ENCODE peak calls at places on chromosomes 5 and 9, in seven cellular contexts. D, K, H, S, J, U and O are unnamed samples.

GRCh38 chr5:172788771-172789686 is 18.0 kb upstream of the DUSP1 start:
- DNase-seq in D (peak; percentile 89), S (peak; percentile 75), K (no peak), H (no peak), U (no peak), J (no peak), O (no peak)

GRCh38 chr5:14721990-14722656 is 57.6 kb downstream of the OTULIN start:
- DNase-seq in S (no peak), U (peak; percentile 8), K (no peak), H (no peak), J (no peak), D (no peak), O (no peak)

GRCh38 chr9:20604561-20604960 is 17.7 kb downstream of the MLLT3 start:
- DNase-seq in H (no peak), K (no peak), U (no peak), D (no peak), J (no peak), S (no peak), O (no peak)

GRCh38 chr5:26986985-26987384 is 51.4 kb downstream of the CDH9 start:
- DNase-seq in K (no peak), S (no peak), H (no peak), U (no peak), D (no peak), J (no peak), O (no peak)

GRCh38 chr9:110131499-110131898 is 76.5 kb downstream of the C9orf152 start:
- DNase-seq in J (no peak), H (no peak), S (no peak), D (no peak), K (no peak), U (peak; percentile 72), O (no peak)

GRCh38 chr5:112867411-112867810 is 6.3 kb downstream of the SRP19 start:
- DNase-seq in U (no peak), H (no peak), S (no peak), J (no peak), K (no peak), D (no peak), O (no peak)

GRCh38 chr5:143102414-143102813 is 301.1 kb downstream of the NR3C1 start:
- DNase-seq in D (peak; percentile 72), K (no peak), S (no peak), J (peak; percentile 70), H (no peak), U (no peak), O (no peak)

GRCh38 chr5:172412724-172413260 is 41.5 kb downstream of the SH3PXD2B start:
- DNase-seq in J (peak; percentile 96), D (peak; percentile 93), S (peak; percentile 88), K (peak; percentile 25), U (peak; percentile 99), H (peak; percentile 65), O (no peak)

GRCh38 chr5:72134226-72134625 is 27.0 kb downstream of the MAP1B start:
- DNase-seq in J (no peak), K (no peak), S (no peak), D (no peak), H (no peak), U (peak; percentile 43), O (no peak)

GRCh38 chr9:74122661-74123060 is 374.5 kb upstream of the RORB start:
- DNase-seq in U (no peak), S (no peak), D (no peak), K (no peak), J (no peak), H (no peak), O (no peak)

GRCh38 chr5:35440409-35440808 is 177.3 kb upstream of the SPEF2 start:
- DNase-seq in U (no peak), S (no peak), K (no peak), H (no peak), J (no peak), D (no peak), O (no peak)

GRCh38 chr9:16377311-16377710 is 493.2 kb downstream of the BNC2 start:
- DNase-seq in U (no peak), K (no peak), J (no peak), H (no peak), S (no peak), D (no peak), O (no peak)

GRCh38 chr9:37398464-37399025 is 24.0 kb upstream of the GRHPR start:
- DNase-seq in K (no peak), U (no peak), H (no peak), J (no peak), S (no peak), D (no peak), O (no peak)

GRCh38 chr5:2867373-2867933 is 116.0 kb upstream of the IRX2 start:
- DNase-seq in U (no peak), H (no peak), D (no peak), J (no peak), K (no peak), S (no peak), O (no peak)

GRCh38 chr9:4048441-4048840 is 251.4 kb downstream of the GLIS3 start:
- DNase-seq in D (no peak), S (no peak), J (no peak), U (peak; percentile 39), K (no peak), H (peak; percentile 7), O (no peak)

GRCh38 chr5:142960309-142960696 is 190.1 kb downstream of the ARHGAP26 start:
- DNase-seq in U (peak; percentile 81), D (no peak), K (no peak), S (no peak), H (peak; percentile 24), J (no peak), O (no peak)

GRCh38 chr5:2442686-2443354 is 308.7 kb downstream of the IRX2 start:
- DNase-seq in J (no peak), H (no peak), D (no peak), U (no peak), K (no peak), S (no peak), O (no peak)

GRCh38 chr5:10469253-10470030 is 27.8 kb downstream of the ROPN1L start:
- DNase-seq in J (no peak), U (peak; percentile 90), S (no peak), D (no peak), H (no peak), K (no peak), O (no peak)

GRCh38 chr9:111271481-111272080 is 58.4 kb downstream of the OR2K2 start:
- DNase-seq in H (no peak), S (no peak), D (no peak), J (no peak), U (peak; percentile 25), K (no peak), O (no peak)

GRCh38 chr9:107447081-107447480 is 42.5 kb downstream of the KLF4 start:
- DNase-seq in U (no peak), K (no peak), J (no peak), S (no peak), H (no peak), D (no peak), O (no peak)

GRCh38 chr9:107443786-107444185 is 45.8 kb downstream of the KLF4 start:
- DNase-seq in H (no peak), S (no peak), U (no peak), J (no peak), D (no peak), K (no peak), O (no peak)

GRCh38 chr9:107446491-107446890 is 43.1 kb downstream of the KLF4 start:
- DNase-seq in S (no peak), U (no peak), D (no peak), J (no peak), H (no peak), K (no peak), O (no peak)

GRCh38 chr9:107447834-107448233 is 41.7 kb downstream of the KLF4 start:
- DNase-seq in S (no peak), U (no peak), J (no peak), K (no peak), D (no peak), H (no peak), O (no peak)
- H3K27ac ChIP-seq in S (no peak overlapping the region), U (no peak overlapping the region), J (no peak overlapping the region), K (no peak overlapping the region), D (no peak overlapping the region), H (no peak overlapping the region), O (no peak overlapping the region)

DNA sequence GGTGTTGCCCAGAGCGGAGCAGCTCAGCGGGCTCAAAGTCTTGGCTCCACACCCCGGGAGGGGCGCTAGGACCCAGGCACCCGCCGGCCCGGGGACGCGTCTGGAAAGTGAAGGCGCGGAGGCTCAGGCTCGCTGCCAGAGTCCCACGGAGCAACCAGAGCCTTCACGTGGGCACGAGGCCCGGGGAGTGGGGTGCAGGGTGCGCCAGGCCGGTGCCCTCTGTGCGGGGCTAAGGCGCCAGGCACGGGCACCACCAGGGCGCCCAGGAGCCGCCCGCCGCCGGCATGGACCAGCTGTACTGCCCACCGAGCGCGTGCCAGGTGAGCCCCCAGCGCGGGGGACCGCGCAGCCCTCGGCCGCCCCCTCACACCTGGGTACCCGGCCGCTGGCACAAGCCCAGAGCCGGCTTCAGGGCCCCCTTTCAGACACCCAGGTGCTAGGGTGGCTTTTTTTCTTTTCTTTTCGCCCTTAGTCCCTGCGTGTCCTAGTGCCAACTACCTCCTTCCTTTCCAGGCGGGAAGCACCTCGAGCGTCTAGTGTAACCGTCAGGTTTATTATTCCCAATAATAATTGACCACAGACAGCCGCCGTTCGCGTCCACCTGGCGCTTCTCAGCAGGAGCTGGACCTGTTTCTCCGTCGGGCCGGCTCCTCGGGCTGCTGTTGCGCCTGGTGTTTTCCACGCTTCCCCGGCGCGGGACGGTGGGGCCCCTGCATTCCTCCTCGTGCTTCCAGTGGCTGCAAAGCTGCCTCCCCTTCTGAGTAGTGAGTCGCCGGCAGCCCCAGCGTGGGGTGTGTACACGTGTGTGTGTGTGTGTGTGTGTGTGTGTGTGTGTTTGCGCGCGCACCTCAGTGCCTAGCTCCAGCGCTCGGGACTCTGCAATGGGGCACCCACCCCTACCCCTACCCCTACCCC is 30.1 kb upstream of the PDE8B start:
- DNase-seq in S (peak; percentile 48), D (peak; percentile 73), H (no peak), U (no peak), K (no peak), J (peak; percentile 65), O (no peak)
- H3K27ac ChIP-seq in S (no peak overlapping the region), D (no peak overlapping the region), H (no peak overlapping the region), U (no peak overlapping the region), K (no peak overlapping the region), J (no peak overlapping the region), O (no peak overlapping the region)

GRCh38 chr5:150587016-150587415 is 53.4 kb upstream of the SYNPO start:
- DNase-seq in J (no peak), U (no peak), H (no peak), K (no peak), D (no peak), S (no peak), O (no peak)

GRCh38 chr5:150583541-150584225 is 56.8 kb upstream of the SYNPO start:
- DNase-seq in J (no peak), U (no peak), H (no peak), K (no peak), D (no peak), S (no peak), O (no peak)

GRCh38 chr5:150584561-150585335 is 55.7 kb upstream of the SYNPO start:
- DNase-seq in H (no peak), D (no peak), K (no peak), J (no peak), U (no peak), S (no peak), O (no peak)

GRCh38 chr5:150587830-150588494 is 52.5 kb upstream of the SYNPO start:
- DNase-seq in S (no peak), K (no peak), U (no peak), H (no peak), J (peak; percentile 59), D (no peak), O (no peak)

GRCh38 chr5:150585781-150586461 is 54.5 kb upstream of the SYNPO start:
- DNase-seq in K (no peak), U (no peak), S (no peak), D (no peak), J (no peak), H (no peak), O (no peak)
- H3K27ac ChIP-seq in K (peak overlapping the region; percentile 60), U (no peak overlapping the region), S (no peak overlapping the region), D (peak overlapping the region; percentile 34), J (no peak overlapping the region), H (no peak overlapping the region), O (no peak overlapping the region)

GRCh38 chr5:33928283-33928682 is 7.9 kb upstream of the RXFP3 start:
- DNase-seq in D (no peak), H (no peak), J (no peak), S (no peak), U (no peak), K (no peak), O (no peak)
- H3K27ac ChIP-seq in D (no peak overlapping the region), H (no peak overlapping the region), J (no peak overlapping the region), S (no peak overlapping the region), U (no peak overlapping the region), K (no peak overlapping the region), O (no peak overlapping the region)